ENCODE peak calls at places on chromosomes 12 and 14, in seven cellular contexts. One of them, this sample, is unnamed.

GRCh38 chr14:61296707-61297502 is 15.8 kb upstream of the TMEM30B start:
- DNase-seq in nephron progenitor cell: no peak
- DNase-seq in IMR-90: peak; percentile 56
- DNase-seq in stimulated activated CD4-positive, alpha-beta T cell treated with anti-CD3 and anti-CD28 coated beads, TNF-alpha, amount 100 ng/mL, for 1 hour: no peak
- DNase-seq in stimulated activated CD8-positive, alpha-beta memory T cell treated with anti-CD3 and anti-CD28 coated beads, Interleukin-4, amount 100 ng/mL, for 24 hours: no peak
- DNase-seq in NCI-H1092: peak; percentile 20
- DNase-seq in NCI-H446: peak; percentile 48
- DNase-seq in this sample: no peak

GRCh38 chr14:71555654-71556559 is 376.3 kb upstream of the RGS6 start:
- DNase-seq in NCI-H446: no peak
- DNase-seq in nephron progenitor cell: no peak
- DNase-seq in stimulated activated CD8-positive, alpha-beta memory T cell treated with anti-CD3 and anti-CD28 coated beads, Interleukin-4, amount 100 ng/mL, for 24 hours: peak; percentile 38
- DNase-seq in NCI-H1092: no peak
- DNase-seq in stimulated activated CD4-positive, alpha-beta T cell treated with anti-CD3 and anti-CD28 coated beads, TNF-alpha, amount 100 ng/mL, for 1 hour: peak; percentile 11
- DNase-seq in IMR-90: peak; percentile 43
- DNase-seq in this sample: peak; percentile 74

GRCh38 chr12:15356831-15357456 is 34.6 kb downstream of the PTPRO start:
- DNase-seq in NCI-H1092: peak; percentile 68
- DNase-seq in nephron progenitor cell: no peak
- DNase-seq in NCI-H446: no peak
- DNase-seq in stimulated activated CD8-positive, alpha-beta memory T cell treated with anti-CD3 and anti-CD28 coated beads, Interleukin-4, amount 100 ng/mL, for 24 hours: no peak
- DNase-seq in stimulated activated CD4-positive, alpha-beta T cell treated with anti-CD3 and anti-CD28 coated beads, TNF-alpha, amount 100 ng/mL, for 1 hour: no peak
- DNase-seq in IMR-90: no peak
- DNase-seq in this sample: no peak

GRCh38 chr12:12467701-12468218 is 94.9 kb downstream of the DUSP16 start:
- DNase-seq in IMR-90: peak; percentile 11
- DNase-seq in nephron progenitor cell: no peak
- DNase-seq in NCI-H446: no peak
- DNase-seq in NCI-H1092: no peak
- DNase-seq in stimulated activated CD8-positive, alpha-beta memory T cell treated with anti-CD3 and anti-CD28 coated beads, Interleukin-4, amount 100 ng/mL, for 24 hours: no peak
- DNase-seq in stimulated activated CD4-positive, alpha-beta T cell treated with anti-CD3 and anti-CD28 coated beads, TNF-alpha, amount 100 ng/mL, for 1 hour: peak; percentile 22
- DNase-seq in this sample: no peak

GRCh38 chr14:87430810-87431209 is 562.2 kb downstream of the GALC start:
- DNase-seq in NCI-H1092: no peak
- DNase-seq in stimulated activated CD4-positive, alpha-beta T cell treated with anti-CD3 and anti-CD28 coated beads, TNF-alpha, amount 100 ng/mL, for 1 hour: no peak
- DNase-seq in stimulated activated CD8-positive, alpha-beta memory T cell treated with anti-CD3 and anti-CD28 coated beads, Interleukin-4, amount 100 ng/mL, for 24 hours: no peak
- DNase-seq in nephron progenitor cell: no peak
- DNase-seq in IMR-90: peak; percentile 75
- DNase-seq in NCI-H446: no peak
- DNase-seq in this sample: no peak

GRCh38 chr12:129901256-129901655 is 2.6 kb downstream of the TMEM132D start:
- DNase-seq in NCI-H1092: no peak
- DNase-seq in stimulated activated CD4-positive, alpha-beta T cell treated with anti-CD3 and anti-CD28 coated beads, TNF-alpha, amount 100 ng/mL, for 1 hour: no peak
- DNase-seq in IMR-90: no peak
- DNase-seq in nephron progenitor cell: no peak
- DNase-seq in NCI-H446: no peak
- DNase-seq in stimulated activated CD8-positive, alpha-beta memory T cell treated with anti-CD3 and anti-CD28 coated beads, Interleukin-4, amount 100 ng/mL, for 24 hours: no peak
- DNase-seq in this sample: no peak

GRCh38 chr12:2092890-2093289 is 40.1 kb downstream of the CACNA1C start:
- DNase-seq in NCI-H1092: no peak
- DNase-seq in nephron progenitor cell: no peak
- DNase-seq in stimulated activated CD4-positive, alpha-beta T cell treated with anti-CD3 and anti-CD28 coated beads, TNF-alpha, amount 100 ng/mL, for 1 hour: no peak
- DNase-seq in NCI-H446: no peak
- DNase-seq in IMR-90: peak; percentile 36
- DNase-seq in stimulated activated CD8-positive, alpha-beta memory T cell treated with anti-CD3 and anti-CD28 coated beads, Interleukin-4, amount 100 ng/mL, for 24 hours: no peak
- DNase-seq in this sample: no peak

GRCh38 chr14:95464524-95464923 is 51.9 kb downstream of the SYNE3 start:
- DNase-seq in NCI-H1092: no peak
- DNase-seq in stimulated activated CD4-positive, alpha-beta T cell treated with anti-CD3 and anti-CD28 coated beads, TNF-alpha, amount 100 ng/mL, for 1 hour: no peak
- DNase-seq in IMR-90: no peak
- DNase-seq in stimulated activated CD8-positive, alpha-beta memory T cell treated with anti-CD3 and anti-CD28 coated beads, Interleukin-4, amount 100 ng/mL, for 24 hours: no peak
- DNase-seq in nephron progenitor cell: no peak
- DNase-seq in NCI-H446: no peak
- DNase-seq in this sample: no peak

GRCh38 chr14:56339855-56340701 is 221.9 kb downstream of the PELI2 start:
- DNase-seq in NCI-H1092: peak; percentile 54
- DNase-seq in stimulated activated CD4-positive, alpha-beta T cell treated with anti-CD3 and anti-CD28 coated beads, TNF-alpha, amount 100 ng/mL, for 1 hour: peak; percentile 13
- DNase-seq in NCI-H446: peak; percentile 44
- DNase-seq in nephron progenitor cell: peak; percentile 54
- DNase-seq in IMR-90: peak; percentile 98
- DNase-seq in stimulated activated CD8-positive, alpha-beta memory T cell treated with anti-CD3 and anti-CD28 coated beads, Interleukin-4, amount 100 ng/mL, for 24 hours: peak; percentile 26
- DNase-seq in this sample: peak; percentile 15

GRCh38 chr12:87344699-87345098 is 684.5 kb downstream of the C12orf50 start:
- DNase-seq in IMR-90: no peak
- DNase-seq in stimulated activated CD4-positive, alpha-beta T cell treated with anti-CD3 and anti-CD28 coated beads, TNF-alpha, amount 100 ng/mL, for 1 hour: no peak
- DNase-seq in NCI-H446: no peak
- DNase-seq in NCI-H1092: no peak
- DNase-seq in stimulated activated CD8-positive, alpha-beta memory T cell treated with anti-CD3 and anti-CD28 coated beads, Interleukin-4, amount 100 ng/mL, for 24 hours: no peak
- DNase-seq in nephron progenitor cell: no peak
- DNase-seq in this sample: no peak

GRCh38 chr14:52610187-52610586 is 57.6 kb downstream of the GPR137C start:
- DNase-seq in nephron progenitor cell: no peak
- DNase-seq in stimulated activated CD8-positive, alpha-beta memory T cell treated with anti-CD3 and anti-CD28 coated beads, Interleukin-4, amount 100 ng/mL, for 24 hours: no peak
- DNase-seq in NCI-H1092: no peak
- DNase-seq in IMR-90: no peak
- DNase-seq in stimulated activated CD4-positive, alpha-beta T cell treated with anti-CD3 and anti-CD28 coated beads, TNF-alpha, amount 100 ng/mL, for 1 hour: no peak
- DNase-seq in NCI-H446: no peak
- DNase-seq in this sample: no peak

GRCh38 chr12:28652239-28652638 is 462.0 kb downstream of the CCDC91 start:
- DNase-seq in NCI-H1092: no peak
- DNase-seq in stimulated activated CD8-positive, alpha-beta memory T cell treated with anti-CD3 and anti-CD28 coated beads, Interleukin-4, amount 100 ng/mL, for 24 hours: no peak
- DNase-seq in stimulated activated CD4-positive, alpha-beta T cell treated with anti-CD3 and anti-CD28 coated beads, TNF-alpha, amount 100 ng/mL, for 1 hour: no peak
- DNase-seq in nephron progenitor cell: no peak
- DNase-seq in IMR-90: peak; percentile 2
- DNase-seq in NCI-H446: no peak
- DNase-seq in this sample: no peak

This sample was measured in stimulated activated effector memory CD8-positive, alpha-beta T cell treated with anti-CD3 and anti-CD28 coated beads, Interleukin-12 subunit alpha, Interleukin-12 subunit beta, amount 100 ng/mL, for 72 hours.